ENCODE peak calls at places on chromosomes 4 and X, in nine cellular contexts. One of them, this sample, is unnamed.
A peak's percentile ranks its signal among the peaks of the same experiment; 100 is the strongest.

GRCh38 chr4:150668824-150669223 is 86.9 kb downstream of the MAB21L2 start:
- DNase-seq in endodermal cell: no peak
- DNase-seq in thoracic aorta: no peak
- DNase-seq in astrocyte of the spinal cord: no peak
- DNase-seq in cardiac muscle cell: no peak
- DNase-seq in type B pancreatic cell: no peak
- DNase-seq in OCI-LY7: no peak
- DNase-seq in brain microvascular endothelial cell: no peak
- DNase-seq in ovary: no peak
- DNase-seq in this sample: no peak

GRCh38 chr4:152981278-152981677 is 45.2 kb downstream of the FHDC1 start:
- DNase-seq in endodermal cell: no peak
- DNase-seq in thoracic aorta: no peak
- DNase-seq in astrocyte of the spinal cord: no peak
- DNase-seq in cardiac muscle cell: no peak
- DNase-seq in type B pancreatic cell: no peak
- DNase-seq in OCI-LY7: no peak
- DNase-seq in brain microvascular endothelial cell: no peak
- DNase-seq in ovary: no peak
- DNase-seq in this sample: no peak

GRCh38 chr4:86921608-86922252 is 13.1 kb upstream of the AFF1 start:
- DNase-seq in endodermal cell: peak; percentile 8
- DNase-seq in thoracic aorta: no peak
- DNase-seq in astrocyte of the spinal cord: no peak
- DNase-seq in cardiac muscle cell: no peak
- DNase-seq in type B pancreatic cell: no peak
- DNase-seq in OCI-LY7: no peak
- DNase-seq in brain microvascular endothelial cell: no peak
- DNase-seq in ovary: no peak
- DNase-seq in this sample: no peak

GRCh38 chrX:46325312-46325877 is 219.8 kb downstream of the ZNF674 start:
- DNase-seq in endodermal cell: peak; percentile 79
- DNase-seq in thoracic aorta: no peak
- DNase-seq in astrocyte of the spinal cord: peak; percentile 77
- DNase-seq in cardiac muscle cell: peak; percentile 15
- DNase-seq in type B pancreatic cell: no peak
- DNase-seq in OCI-LY7: no peak
- DNase-seq in brain microvascular endothelial cell: peak; percentile 72
- DNase-seq in ovary: no peak
- DNase-seq in this sample: peak; percentile 65

GRCh38 chr4:152283806-152284470 is 252.0 kb downstream of the FBXW7 start:
- DNase-seq in endodermal cell: no peak
- DNase-seq in thoracic aorta: no peak
- DNase-seq in astrocyte of the spinal cord: no peak
- DNase-seq in cardiac muscle cell: no peak
- DNase-seq in type B pancreatic cell: no peak
- DNase-seq in OCI-LY7: no peak
- DNase-seq in brain microvascular endothelial cell: peak; percentile 1
- DNase-seq in ovary: no peak
- DNase-seq in this sample: peak; percentile 27

GRCh38 chr4:95263960-95264359 is 284.8 kb downstream of the UNC5C start:
- DNase-seq in endodermal cell: no peak
- DNase-seq in thoracic aorta: no peak
- DNase-seq in astrocyte of the spinal cord: no peak
- DNase-seq in cardiac muscle cell: no peak
- DNase-seq in type B pancreatic cell: no peak
- DNase-seq in OCI-LY7: no peak
- DNase-seq in brain microvascular endothelial cell: no peak
- DNase-seq in ovary: no peak
- DNase-seq in this sample: no peak

GRCh38 chr4:76192221-76192620 is 21.4 kb downstream of the SCARB2 start:
- DNase-seq in endodermal cell: no peak
- DNase-seq in thoracic aorta: no peak
- DNase-seq in astrocyte of the spinal cord: no peak
- DNase-seq in cardiac muscle cell: no peak
- DNase-seq in type B pancreatic cell: no peak
- DNase-seq in OCI-LY7: no peak
- DNase-seq in brain microvascular endothelial cell: no peak
- DNase-seq in ovary: no peak
- DNase-seq in this sample: no peak

GRCh38 chr4:16264798-16265197 is 38.5 kb upstream of the TAPT1 start:
- DNase-seq in endodermal cell: no peak
- DNase-seq in thoracic aorta: no peak
- DNase-seq in astrocyte of the spinal cord: peak; percentile 62
- DNase-seq in cardiac muscle cell: peak; percentile 39
- DNase-seq in type B pancreatic cell: no peak
- DNase-seq in OCI-LY7: peak; percentile 76
- DNase-seq in brain microvascular endothelial cell: peak; percentile 12
- DNase-seq in ovary: no peak
- DNase-seq in this sample: peak; percentile 77

GRCh38 chr4:26192921-26193894 is 127.6 kb upstream of the RBPJ start:
- DNase-seq in endodermal cell: no peak
- DNase-seq in thoracic aorta: no peak
- DNase-seq in astrocyte of the spinal cord: no peak
- DNase-seq in cardiac muscle cell: no peak
- DNase-seq in type B pancreatic cell: no peak
- DNase-seq in OCI-LY7: no peak
- DNase-seq in brain microvascular endothelial cell: no peak
- DNase-seq in ovary: no peak
- DNase-seq in this sample: no peak

GRCh38 chr4:15906024-15906443 is 32.5 kb downstream of the FGFBP1 start:
- DNase-seq in endodermal cell: peak; percentile 93
- DNase-seq in thoracic aorta: no peak
- DNase-seq in astrocyte of the spinal cord: no peak
- DNase-seq in cardiac muscle cell: no peak
- DNase-seq in type B pancreatic cell: peak; percentile 70
- DNase-seq in OCI-LY7: no peak
- DNase-seq in brain microvascular endothelial cell: no peak
- DNase-seq in ovary: no peak
- DNase-seq in this sample: no peak

GRCh38 chrX:71542411-71542810 is 9.5 kb downstream of the OGT start:
- DNase-seq in endodermal cell: no peak
- DNase-seq in thoracic aorta: no peak
- DNase-seq in astrocyte of the spinal cord: peak; percentile 29
- DNase-seq in cardiac muscle cell: no peak
- DNase-seq in type B pancreatic cell: no peak
- DNase-seq in OCI-LY7: no peak
- DNase-seq in brain microvascular endothelial cell: no peak
- DNase-seq in ovary: no peak
- DNase-seq in this sample: peak; percentile 83

GRCh38 chrX:76279007-76279406 is 106.1 kb downstream of the PBDC1 start:
- DNase-seq in endodermal cell: peak; percentile 80
- DNase-seq in thoracic aorta: no peak
- DNase-seq in astrocyte of the spinal cord: peak; percentile 36
- DNase-seq in cardiac muscle cell: peak; percentile 43
- DNase-seq in type B pancreatic cell: no peak
- DNase-seq in OCI-LY7: peak; percentile 37
- DNase-seq in brain microvascular endothelial cell: peak; percentile 39
- DNase-seq in ovary: no peak
- DNase-seq in this sample: peak; percentile 71

GRCh38 chr4:7430965-7431695 is 3.6 kb downstream of the PSAPL1 start:
- DNase-seq in endodermal cell: peak; percentile 52
- DNase-seq in thoracic aorta: no peak
- DNase-seq in astrocyte of the spinal cord: no peak
- DNase-seq in cardiac muscle cell: no peak
- DNase-seq in type B pancreatic cell: no peak
- DNase-seq in OCI-LY7: no peak
- DNase-seq in brain microvascular endothelial cell: no peak
- DNase-seq in ovary: peak; percentile 31
- DNase-seq in this sample: no peak

GRCh38 chrX:132958086-132958703 is at the start of gene HS6ST2:
- DNase-seq in endodermal cell: peak; percentile 75
- DNase-seq in thoracic aorta: no peak
- DNase-seq in astrocyte of the spinal cord: no peak
- DNase-seq in cardiac muscle cell: peak; percentile 64
- DNase-seq in type B pancreatic cell: peak; percentile 77
- DNase-seq in OCI-LY7: no peak
- DNase-seq in brain microvascular endothelial cell: no peak
- DNase-seq in ovary: peak; percentile 60
- DNase-seq in this sample: no peak

GRCh38 chr4:153023692-153024394 is 87.7 kb downstream of the FHDC1 start:
- DNase-seq in endodermal cell: no peak
- DNase-seq in thoracic aorta: no peak
- DNase-seq in astrocyte of the spinal cord: no peak
- DNase-seq in cardiac muscle cell: no peak
- DNase-seq in type B pancreatic cell: no peak
- DNase-seq in OCI-LY7: no peak
- DNase-seq in brain microvascular endothelial cell: no peak
- DNase-seq in ovary: no peak
- DNase-seq in this sample: no peak

GRCh38 chr4:47213971-47214370 is 182.6 kb downstream of the GABRB1 start:
- DNase-seq in endodermal cell: no peak
- DNase-seq in thoracic aorta: no peak
- DNase-seq in astrocyte of the spinal cord: peak; percentile 95
- DNase-seq in cardiac muscle cell: no peak
- DNase-seq in type B pancreatic cell: no peak
- DNase-seq in OCI-LY7: no peak
- DNase-seq in brain microvascular endothelial cell: peak; percentile 97
- DNase-seq in ovary: no peak
- DNase-seq in this sample: peak; percentile 87

GRCh38 chr4:168221298-168221697 is 97.3 kb downstream of the DDX60 start:
- DNase-seq in endodermal cell: no peak
- DNase-seq in thoracic aorta: no peak
- DNase-seq in astrocyte of the spinal cord: peak; percentile 72
- DNase-seq in cardiac muscle cell: no peak
- DNase-seq in type B pancreatic cell: no peak
- DNase-seq in OCI-LY7: no peak
- DNase-seq in brain microvascular endothelial cell: peak; percentile 80
- DNase-seq in ovary: no peak
- DNase-seq in this sample: peak; percentile 82

DNA sequence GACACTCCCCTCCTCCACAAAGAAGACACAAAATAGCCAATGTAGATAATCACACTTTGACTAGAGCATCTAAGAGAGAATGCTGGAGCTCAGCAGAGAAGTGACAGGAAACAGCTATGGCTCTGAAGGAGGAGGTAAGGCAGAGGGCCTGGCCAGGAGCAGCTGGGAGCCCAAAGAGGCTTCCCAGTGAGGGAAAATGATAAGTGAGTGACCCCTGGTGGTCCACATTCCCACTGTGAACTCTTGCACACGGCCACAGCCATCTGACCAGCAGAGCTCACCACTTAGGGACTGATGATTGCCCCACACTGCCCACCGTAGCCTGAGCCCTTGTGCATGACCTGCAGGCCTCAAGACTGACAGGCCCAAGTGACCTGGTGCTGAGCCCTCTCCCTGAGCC is 162.7 kb upstream of the GALNTL6 start:
- DNase-seq in endodermal cell: peak; percentile 69
- DNase-seq in thoracic aorta: no peak
- DNase-seq in astrocyte of the spinal cord: no peak
- DNase-seq in cardiac muscle cell: peak; percentile 10
- DNase-seq in type B pancreatic cell: no peak
- DNase-seq in OCI-LY7: no peak
- DNase-seq in brain microvascular endothelial cell: no peak
- DNase-seq in ovary: no peak
- DNase-seq in this sample: no peak
- TF ChIP-seq CTCF in endodermal cell: peak; percentile 62
- TF ChIP-seq CTCF in thoracic aorta: no peak
- TF ChIP-seq CTCF in astrocyte of the spinal cord: no peak
- TF ChIP-seq CTCF in cardiac muscle cell: no peak
- TF ChIP-seq CTCF in type B pancreatic cell: peak; percentile 58
- TF ChIP-seq CTCF in OCI-LY7: no peak
- TF ChIP-seq CTCF in brain microvascular endothelial cell: peak; percentile 15
- TF ChIP-seq CTCF in ovary: no peak
- TF ChIP-seq CTCF in this sample: no peak

GRCh38 chrX:56563231-56564116 is at the start of gene UBQLN2:
- DNase-seq in endodermal cell: peak; percentile 87
- DNase-seq in thoracic aorta: peak; percentile 16
- DNase-seq in astrocyte of the spinal cord: peak; percentile 81
- DNase-seq in cardiac muscle cell: peak; percentile 80
- DNase-seq in type B pancreatic cell: peak; percentile 83
- DNase-seq in OCI-LY7: peak; percentile 79
- DNase-seq in brain microvascular endothelial cell: peak; percentile 62
- DNase-seq in ovary: peak; percentile 86
- DNase-seq in this sample: peak; percentile 80
- TF ChIP-seq CTCF in endodermal cell: no peak
- TF ChIP-seq CTCF in thoracic aorta: no peak
- TF ChIP-seq CTCF in astrocyte of the spinal cord: peak; percentile 22
- TF ChIP-seq CTCF in cardiac muscle cell: peak; percentile 22
- TF ChIP-seq CTCF in type B pancreatic cell: peak; percentile 30
- TF ChIP-seq CTCF in OCI-LY7: peak; percentile 50
- TF ChIP-seq CTCF in brain microvascular endothelial cell: peak; percentile 52
- TF ChIP-seq CTCF in ovary: peak; percentile 13
- TF ChIP-seq CTCF in this sample: peak; percentile 50

DNA sequence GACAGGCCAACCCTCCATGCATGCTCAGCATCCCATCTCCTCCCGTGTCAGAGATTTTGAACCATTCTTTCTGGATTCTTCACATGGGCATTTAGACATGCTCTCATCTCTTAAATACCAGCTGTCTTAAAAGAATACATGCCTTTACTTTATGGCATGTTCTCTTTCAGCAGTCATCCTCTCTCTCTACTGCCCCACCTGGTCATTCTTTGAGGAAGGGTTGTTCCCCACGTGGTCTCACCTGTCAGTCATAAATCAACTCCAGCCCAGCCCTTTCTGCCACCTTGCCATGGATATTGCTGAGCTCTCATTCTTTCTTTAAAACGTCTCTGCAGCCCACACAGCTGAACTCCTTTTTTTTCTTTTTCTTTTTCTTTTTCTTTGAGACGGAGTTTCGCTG is 111.3 kb downstream of the ARHGAP10 start:
- DNase-seq in endodermal cell: peak; percentile 68
- DNase-seq in thoracic aorta: no peak
- DNase-seq in astrocyte of the spinal cord: no peak
- DNase-seq in cardiac muscle cell: no peak
- DNase-seq in type B pancreatic cell: no peak
- DNase-seq in OCI-LY7: peak; percentile 19
- DNase-seq in brain microvascular endothelial cell: no peak
- DNase-seq in ovary: no peak
- DNase-seq in this sample: no peak
- TF ChIP-seq CTCF in endodermal cell: peak; percentile 69
- TF ChIP-seq CTCF in thoracic aorta: no peak
- TF ChIP-seq CTCF in astrocyte of the spinal cord: peak; percentile 3
- TF ChIP-seq CTCF in cardiac muscle cell: peak; percentile 15
- TF ChIP-seq CTCF in type B pancreatic cell: no peak
- TF ChIP-seq CTCF in OCI-LY7: peak; percentile 35
- TF ChIP-seq CTCF in brain microvascular endothelial cell: peak; percentile 33
- TF ChIP-seq CTCF in ovary: no peak
- TF ChIP-seq CTCF in this sample: no peak

GRCh38 chrX:31713120-31713519 is 641.3 kb upstream of the FTHL17 start:
- DNase-seq in endodermal cell: no peak
- DNase-seq in thoracic aorta: no peak
- DNase-seq in astrocyte of the spinal cord: no peak
- DNase-seq in cardiac muscle cell: no peak
- DNase-seq in type B pancreatic cell: no peak
- DNase-seq in OCI-LY7: no peak
- DNase-seq in brain microvascular endothelial cell: no peak
- DNase-seq in ovary: no peak
- DNase-seq in this sample: no peak

GRCh38 chrX:31714797-31715196 is 643.0 kb upstream of the FTHL17 start:
- DNase-seq in endodermal cell: no peak
- DNase-seq in thoracic aorta: no peak
- DNase-seq in astrocyte of the spinal cord: no peak
- DNase-seq in cardiac muscle cell: no peak
- DNase-seq in type B pancreatic cell: no peak
- DNase-seq in OCI-LY7: no peak
- DNase-seq in brain microvascular endothelial cell: no peak
- DNase-seq in ovary: no peak
- DNase-seq in this sample: no peak

GRCh38 chrX:31717474-31717873 is 645.6 kb upstream of the FTHL17 start:
- DNase-seq in endodermal cell: no peak
- DNase-seq in thoracic aorta: no peak
- DNase-seq in astrocyte of the spinal cord: no peak
- DNase-seq in cardiac muscle cell: no peak
- DNase-seq in type B pancreatic cell: no peak
- DNase-seq in OCI-LY7: no peak
- DNase-seq in brain microvascular endothelial cell: no peak
- DNase-seq in ovary: no peak
- DNase-seq in this sample: no peak

GRCh38 chrX:31715675-31716074 is 643.8 kb upstream of the FTHL17 start:
- DNase-seq in endodermal cell: no peak
- DNase-seq in thoracic aorta: no peak
- DNase-seq in astrocyte of the spinal cord: peak; percentile 12
- DNase-seq in cardiac muscle cell: no peak
- DNase-seq in type B pancreatic cell: no peak
- DNase-seq in OCI-LY7: no peak
- DNase-seq in brain microvascular endothelial cell: peak; percentile 2
- DNase-seq in ovary: no peak
- DNase-seq in this sample: no peak
- TF ChIP-seq CTCF in endodermal cell: no peak
- TF ChIP-seq CTCF in thoracic aorta: no peak
- TF ChIP-seq CTCF in astrocyte of the spinal cord: no peak
- TF ChIP-seq CTCF in cardiac muscle cell: no peak
- TF ChIP-seq CTCF in type B pancreatic cell: no peak
- TF ChIP-seq CTCF in OCI-LY7: no peak
- TF ChIP-seq CTCF in brain microvascular endothelial cell: no peak
- TF ChIP-seq CTCF in ovary: no peak
- TF ChIP-seq CTCF in this sample: no peak